ENCODE peak calls at places on chromosomes 1 and 21, in eight cellular contexts. X is EL, Y is heart left ventricle, I is activated gamma-delta T cell, N is left cardiac atrium, J is brain microvascular endothelial cell, O is AG09319, G is T-helper 1 cell. R is an unnamed sample.

GRCh38 chr1:15617874-15618684 is 821 bp downstream of the DDI2 start:
- DNase-seq in X (peak), Y (no peak), I (peak), N (no peak), J (no peak), O (no peak), G (no peak), R (peak)

GRCh38 chr1:59150537-59151386 is 146.1 kb upstream of the FGGY start:
- DNase-seq in X (peak), Y (peak), I (no peak), N (peak), J (peak), O (peak), G (no peak), R (no peak)

GRCh38 chr21:36791695-36792451 is 93.0 kb downstream of the SIM2 start:
- DNase-seq in X (no peak), Y (no peak), I (no peak), N (no peak), J (no peak), O (no peak), G (no peak), R (no peak)

GRCh38 chr1:62175568-62176179 is 19.0 kb upstream of the L1TD1 start:
- DNase-seq in X (peak), Y (peak), I (no peak), N (no peak), J (peak), O (peak), G (no peak), R (no peak)

GRCh38 chr1:38292969-38293368 is 246.4 kb upstream of the POU3F1 start:
- DNase-seq in X (no peak), Y (no peak), I (no peak), N (no peak), J (no peak), O (no peak), G (no peak), R (no peak)

GRCh38 chr1:20604678-20605077 is 15.8 kb downstream of the CDA start:
- DNase-seq in X (peak), Y (no peak), I (no peak), N (no peak), J (no peak), O (no peak), G (no peak), R (no peak)

GRCh38 chr1:202173993-202174392 is 13.6 kb upstream of the PTPN7 start:
- DNase-seq in X (no peak), Y (no peak), I (no peak), N (no peak), J (no peak), O (no peak), G (no peak), R (no peak)

GRCh38 chr1:165851034-165851658 is 23.7 kb downstream of the UCK2 start:
- DNase-seq in X (peak), Y (no peak), I (no peak), N (no peak), J (peak), O (no peak), G (no peak), R (no peak)

GRCh38 chr1:37274491-37274890 is 199.9 kb upstream of the ZC3H12A start:
- DNase-seq in X (no peak), Y (no peak), I (no peak), N (no peak), J (no peak), O (no peak), G (no peak), R (no peak)

GRCh38 chr1:93988634-93989350 is 79.6 kb upstream of the GCLM start:
- DNase-seq in X (peak), Y (no peak), I (no peak), N (no peak), J (no peak), O (peak), G (no peak), R (no peak)

GRCh38 chr1:27521336-27522147 is 31.6 kb upstream of the WASF2 start:
- DNase-seq in X (no peak), Y (peak), I (peak), N (peak), J (no peak), O (no peak), G (peak), R (peak)

R was measured in T-helper 22 cell.